ENCODE peak calls at places on chromosome 15, in ten cellular contexts. One of them, this sample, is unnamed.
A peak's percentile ranks its signal among the peaks of the same experiment; 100 is the strongest.

GRCh38 chr15:47998523-47999113 is 122.2 kb upstream of the SLC24A5 start:
- DNase-seq in iPS DF 6.9: no peak
- DNase-seq in CD8-positive, alpha-beta memory T cell: no peak
- DNase-seq in K562: no peak
- DNase-seq in BE2C: no peak
- DNase-seq in right lobe of liver: no peak
- DNase-seq in Karpas-422: no peak
- DNase-seq in hepatocyte: no peak
- DNase-seq in tibial artery: no peak
- DNase-seq in AG04450: no peak
- DNase-seq in this sample: no peak

GRCh38 chr15:100206643-100207042 is 135.1 kb downstream of the ADAMTS17 start:
- DNase-seq in Karpas-422: no peak
- DNase-seq in AG04450: no peak
- DNase-seq in hepatocyte: no peak
- DNase-seq in K562: no peak
- DNase-seq in BE2C: no peak
- DNase-seq in tibial artery: no peak
- DNase-seq in right lobe of liver: no peak
- DNase-seq in CD8-positive, alpha-beta memory T cell: no peak
- DNase-seq in iPS DF 6.9: no peak
- DNase-seq in this sample: no peak

GRCh38 chr15:67178569-67179210 is 75.8 kb downstream of the AAGAB start:
- DNase-seq in AG04450: peak; percentile 97
- DNase-seq in iPS DF 6.9: no peak
- DNase-seq in CD8-positive, alpha-beta memory T cell: no peak
- DNase-seq in hepatocyte: peak; percentile 68
- DNase-seq in right lobe of liver: no peak
- DNase-seq in BE2C: no peak
- DNase-seq in tibial artery: peak; percentile 13
- DNase-seq in K562: peak; percentile 79
- DNase-seq in Karpas-422: no peak
- DNase-seq in this sample: no peak

GRCh38 chr15:96326551-96327154 is 3.8 kb upstream of the NR2F2 start:
- DNase-seq in hepatocyte: peak; percentile 66
- DNase-seq in right lobe of liver: peak; percentile 74
- DNase-seq in tibial artery: peak; percentile 58
- DNase-seq in iPS DF 6.9: no peak
- DNase-seq in K562: peak; percentile 71
- DNase-seq in CD8-positive, alpha-beta memory T cell: no peak
- DNase-seq in AG04450: no peak
- DNase-seq in BE2C: no peak
- DNase-seq in Karpas-422: no peak
- DNase-seq in this sample: peak; percentile 76

GRCh38 chr15:51299187-51300015 is 39.0 kb downstream of the CYP19A1 start:
- DNase-seq in Karpas-422: no peak
- DNase-seq in iPS DF 6.9: no peak
- DNase-seq in AG04450: no peak
- DNase-seq in tibial artery: no peak
- DNase-seq in CD8-positive, alpha-beta memory T cell: no peak
- DNase-seq in right lobe of liver: no peak
- DNase-seq in BE2C: no peak
- DNase-seq in hepatocyte: peak; percentile 33
- DNase-seq in K562: no peak
- DNase-seq in this sample: no peak

GRCh38 chr15:99961011-99961441 is 227.8 kb upstream of the LYSMD4 start:
- DNase-seq in iPS DF 6.9: no peak
- DNase-seq in CD8-positive, alpha-beta memory T cell: no peak
- DNase-seq in K562: peak; percentile 34
- DNase-seq in hepatocyte: peak; percentile 74
- DNase-seq in Karpas-422: peak; percentile 63
- DNase-seq in right lobe of liver: no peak
- DNase-seq in tibial artery: no peak
- DNase-seq in BE2C: no peak
- DNase-seq in AG04450: no peak
- DNase-seq in this sample: no peak

GRCh38 chr15:80999623-81000036 is 1.1 kb upstream of the TLNRD1 start:
- DNase-seq in right lobe of liver: no peak
- DNase-seq in AG04450: no peak
- DNase-seq in BE2C: no peak
- DNase-seq in tibial artery: no peak
- DNase-seq in CD8-positive, alpha-beta memory T cell: peak; percentile 55
- DNase-seq in hepatocyte: no peak
- DNase-seq in K562: peak; percentile 79
- DNase-seq in iPS DF 6.9: no peak
- DNase-seq in Karpas-422: no peak
- DNase-seq in this sample: no peak

GRCh38 chr15:72358532-72359180 is 17.2 kb downstream of the HEXA start:
- DNase-seq in AG04450: peak; percentile 23
- DNase-seq in tibial artery: peak; percentile 36
- DNase-seq in K562: peak; percentile 28
- DNase-seq in BE2C: peak; percentile 80
- DNase-seq in CD8-positive, alpha-beta memory T cell: no peak
- DNase-seq in right lobe of liver: no peak
- DNase-seq in hepatocyte: no peak
- DNase-seq in Karpas-422: no peak
- DNase-seq in iPS DF 6.9: no peak
- DNase-seq in this sample: no peak

GRCh38 chr15:34644061-34644460 is 60.6 kb upstream of the GOLGA8B start:
- DNase-seq in Karpas-422: no peak
- DNase-seq in AG04450: peak; percentile 84
- DNase-seq in BE2C: no peak
- DNase-seq in hepatocyte: no peak
- DNase-seq in iPS DF 6.9: no peak
- DNase-seq in tibial artery: no peak
- DNase-seq in K562: no peak
- DNase-seq in right lobe of liver: no peak
- DNase-seq in CD8-positive, alpha-beta memory T cell: no peak
- DNase-seq in this sample: no peak

GRCh38 chr15:47394410-47394809 is 322.9 kb upstream of the SEMA6D start:
- DNase-seq in BE2C: no peak
- DNase-seq in iPS DF 6.9: no peak
- DNase-seq in AG04450: no peak
- DNase-seq in CD8-positive, alpha-beta memory T cell: no peak
- DNase-seq in right lobe of liver: no peak
- DNase-seq in Karpas-422: no peak
- DNase-seq in K562: no peak
- DNase-seq in hepatocyte: no peak
- DNase-seq in tibial artery: no peak
- DNase-seq in this sample: no peak

GRCh38 chr15:89018235-89018634 is 70.0 kb upstream of the ABHD2 start:
- DNase-seq in AG04450: no peak
- DNase-seq in BE2C: no peak
- DNase-seq in iPS DF 6.9: no peak
- DNase-seq in tibial artery: peak; percentile 78
- DNase-seq in hepatocyte: no peak
- DNase-seq in CD8-positive, alpha-beta memory T cell: no peak
- DNase-seq in K562: no peak
- DNase-seq in right lobe of liver: no peak
- DNase-seq in Karpas-422: no peak
- DNase-seq in this sample: no peak

GRCh38 chr15:43525131-43525530 is 7.7 kb downstream of the MAP1A start:
- DNase-seq in tibial artery: no peak
- DNase-seq in iPS DF 6.9: no peak
- DNase-seq in CD8-positive, alpha-beta memory T cell: no peak
- DNase-seq in right lobe of liver: no peak
- DNase-seq in K562: no peak
- DNase-seq in hepatocyte: no peak
- DNase-seq in BE2C: no peak
- DNase-seq in AG04450: no peak
- DNase-seq in Karpas-422: peak; percentile 42
- DNase-seq in this sample: no peak

GRCh38 chr15:70140543-70141375 is 43.0 kb upstream of the TLE3 start:
- DNase-seq in hepatocyte: peak; percentile 79
- DNase-seq in AG04450: no peak
- DNase-seq in Karpas-422: no peak
- DNase-seq in iPS DF 6.9: peak; percentile 9
- DNase-seq in tibial artery: no peak
- DNase-seq in CD8-positive, alpha-beta memory T cell: peak; percentile 7
- DNase-seq in K562: no peak
- DNase-seq in right lobe of liver: peak; percentile 77
- DNase-seq in BE2C: no peak
- DNase-seq in this sample: no peak
- H3K4me3 ChIP-seq in hepatocyte: no peak overlapping the region
- H3K4me3 ChIP-seq in AG04450: peak overlapping the region; percentile 22
- H3K4me3 ChIP-seq in Karpas-422: no peak overlapping the region
- H3K4me3 ChIP-seq in iPS DF 6.9: no peak overlapping the region
- H3K4me3 ChIP-seq in tibial artery: no peak overlapping the region
- H3K4me3 ChIP-seq in CD8-positive, alpha-beta memory T cell: peak overlapping the region; percentile 49
- H3K4me3 ChIP-seq in K562: no peak overlapping the region
- H3K4me3 ChIP-seq in right lobe of liver: no peak overlapping the region
- H3K4me3 ChIP-seq in BE2C: no peak overlapping the region
- H3K4me3 ChIP-seq in this sample: no peak overlapping the region

DNA sequence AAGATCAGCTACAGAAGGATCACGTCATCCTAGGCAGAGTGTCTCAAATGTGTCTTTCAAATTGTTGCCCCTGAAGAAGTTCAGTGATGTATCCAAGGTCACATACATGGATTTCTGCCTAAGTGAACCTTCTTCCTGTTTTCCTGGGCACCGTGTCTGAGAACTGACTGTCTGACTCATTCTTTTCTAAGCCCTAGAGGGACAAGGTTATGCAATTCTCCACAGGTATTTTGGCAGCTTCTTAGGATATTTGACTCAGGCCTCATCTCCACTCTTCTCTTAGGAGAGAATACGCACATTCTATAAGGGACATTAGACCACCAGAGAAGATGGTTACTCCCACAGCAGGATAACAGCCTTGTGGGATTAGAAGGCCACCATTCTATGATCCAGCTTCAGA is 391.9 kb upstream of the THBS1 start:
- DNase-seq in Karpas-422: no peak
- DNase-seq in tibial artery: no peak
- DNase-seq in right lobe of liver: no peak
- DNase-seq in CD8-positive, alpha-beta memory T cell: no peak
- DNase-seq in AG04450: no peak
- DNase-seq in iPS DF 6.9: no peak
- DNase-seq in K562: no peak
- DNase-seq in BE2C: no peak
- DNase-seq in hepatocyte: peak; percentile 24
- DNase-seq in this sample: no peak
- H3K27me3 ChIP-seq in Karpas-422: no peaks in the 10 kb centered on the region
- H3K27me3 ChIP-seq in tibial artery: no peaks in the 10 kb centered on the region
- H3K27me3 ChIP-seq in right lobe of liver: no peaks in the 10 kb centered on the region
- H3K27me3 ChIP-seq in CD8-positive, alpha-beta memory T cell: no peaks in the 10 kb centered on the region
- H3K27me3 ChIP-seq in AG04450: no peaks in the 10 kb centered on the region
- H3K27me3 ChIP-seq in iPS DF 6.9: no peaks in the 10 kb centered on the region
- H3K27me3 ChIP-seq in K562: peaks cover 4% of the 10 kb centered on the region
- H3K27me3 ChIP-seq in BE2C: peaks cover 8% of the 10 kb centered on the region
- H3K27me3 ChIP-seq in hepatocyte: no peaks in the 10 kb centered on the region
- H3K27me3 ChIP-seq in this sample: no peaks in the 10 kb centered on the region

GRCh38 chr15:25690673-25691543 is 172.2 kb downstream of the ATP10A start:
- DNase-seq in hepatocyte: peak; percentile 55
- DNase-seq in BE2C: no peak
- DNase-seq in iPS DF 6.9: no peak
- DNase-seq in K562: no peak
- DNase-seq in right lobe of liver: no peak
- DNase-seq in AG04450: no peak
- DNase-seq in CD8-positive, alpha-beta memory T cell: no peak
- DNase-seq in tibial artery: peak; percentile 33
- DNase-seq in Karpas-422: no peak
- DNase-seq in this sample: no peak
- H3K9me3 ChIP-seq in hepatocyte: no peaks in the 10 kb centered on the region
- H3K9me3 ChIP-seq in BE2C: no peaks in the 10 kb centered on the region
- H3K9me3 ChIP-seq in iPS DF 6.9: no peaks in the 10 kb centered on the region
- H3K9me3 ChIP-seq in K562: no peaks in the 10 kb centered on the region
- H3K9me3 ChIP-seq in right lobe of liver: no peaks in the 10 kb centered on the region
- H3K9me3 ChIP-seq in AG04450: no peaks in the 10 kb centered on the region
- H3K9me3 ChIP-seq in CD8-positive, alpha-beta memory T cell: no peaks in the 10 kb centered on the region
- H3K9me3 ChIP-seq in tibial artery: no peaks in the 10 kb centered on the region
- H3K9me3 ChIP-seq in Karpas-422: peaks cover 36% of the 10 kb centered on the region
- H3K9me3 ChIP-seq in this sample: no peaks in the 10 kb centered on the region

DNA sequence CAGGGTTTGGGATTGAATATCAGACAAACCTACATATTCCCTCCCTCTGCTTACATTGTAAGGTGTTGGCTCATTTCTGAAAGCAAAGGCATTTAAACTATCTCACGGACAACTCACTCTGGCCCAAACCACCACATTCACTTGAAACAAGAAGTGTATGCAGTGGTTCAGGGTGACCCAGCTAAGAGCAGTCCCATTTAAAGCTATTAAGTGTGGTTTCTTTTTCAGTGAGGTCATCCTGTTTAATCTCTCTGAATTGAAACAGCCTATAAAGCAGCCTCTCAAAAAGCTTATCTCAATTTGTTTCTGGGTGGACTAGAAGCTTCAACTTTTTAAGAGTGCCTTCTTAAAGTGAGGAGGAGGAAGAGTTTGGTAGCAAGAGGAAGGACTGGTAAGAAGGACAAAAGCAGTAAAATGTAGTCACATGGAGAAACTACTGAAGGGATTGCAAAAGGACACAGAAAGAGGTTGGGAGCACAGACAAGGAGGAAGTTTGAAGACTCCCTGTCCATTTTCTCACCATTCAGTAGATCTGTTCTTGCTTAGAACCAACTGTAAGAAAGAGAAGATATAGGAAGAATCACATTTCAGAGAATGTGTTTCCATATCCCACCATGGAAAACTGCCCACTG is 151.6 kb downstream of the TMCO5A start:
- DNase-seq in AG04450: peak; percentile 36
- DNase-seq in Karpas-422: no peak
- DNase-seq in iPS DF 6.9: no peak
- DNase-seq in K562: no peak
- DNase-seq in tibial artery: no peak
- DNase-seq in CD8-positive, alpha-beta memory T cell: no peak
- DNase-seq in BE2C: no peak
- DNase-seq in hepatocyte: no peak
- DNase-seq in right lobe of liver: no peak
- DNase-seq in this sample: no peak
- H3K4me3 ChIP-seq in AG04450: no peak overlapping the region
- H3K4me3 ChIP-seq in Karpas-422: peak overlapping the region; percentile 29
- H3K4me3 ChIP-seq in iPS DF 6.9: no peak overlapping the region
- H3K4me3 ChIP-seq in K562: no peak overlapping the region
- H3K4me3 ChIP-seq in tibial artery: no peak overlapping the region
- H3K4me3 ChIP-seq in CD8-positive, alpha-beta memory T cell: no peak overlapping the region
- H3K4me3 ChIP-seq in BE2C: no peak overlapping the region
- H3K4me3 ChIP-seq in hepatocyte: no peak overlapping the region
- H3K4me3 ChIP-seq in right lobe of liver: no peak overlapping the region
- H3K4me3 ChIP-seq in this sample: no peak overlapping the region

This sample was measured in HAP-1.